ENCODE peak calls at places on chromosomes 12 and 14, in four cellular contexts. T is lower leg skin, O is uterus, F is brain microvascular endothelial cell. H is an unnamed sample.

GRCh38 chr12:46260153-46260912 is 8.5 kb downstream of the SLC38A1 start:
- DNase-seq in T (no peak), O (no peak), F (no peak), H (no peak)

GRCh38 chr12:127785535-127785934 is 481.4 kb upstream of the TMEM132C start:
- DNase-seq in T (no peak), O (no peak), F (peak; percentile 61), H (peak; percentile 2)

GRCh38 chr14:33851366-33851765 is 99.5 kb downstream of the EGLN3 start:
- DNase-seq in T (no peak), O (no peak), F (no peak), H (no peak)

GRCh38 chr14:100188392-100189030 is 29.1 kb upstream of the DEGS2 start:
- DNase-seq in T (no peak), O (no peak), F (no peak), H (no peak)

GRCh38 chr12:131217024-131217586 is 263.4 kb downstream of the ADGRD1 start:
- DNase-seq in T (no peak), O (no peak), F (no peak), H (no peak)

GRCh38 chr12:6826734-6827436 is 1.3 kb upstream of the P3H3 start:
- DNase-seq in T (peak; percentile 85), O (no peak), F (no peak), H (no peak)

GRCh38 chr12:115440438-115440837 is 756.5 kb upstream of the TBX3 start:
- DNase-seq in T (no peak), O (peak; percentile 24), F (peak; percentile 59), H (peak; percentile 75)

GRCh38 chr14:55404170-55404569 is 7.5 kb downstream of the ATG14 start:
- DNase-seq in T (no peak), O (no peak), F (no peak), H (peak; percentile 54)

GRCh38 chr12:46209165-46209564 is 59.7 kb downstream of the SLC38A1 start:
- DNase-seq in T (no peak), O (no peak), F (no peak), H (peak; percentile 54)

GRCh38 chr14:91126761-91127160 is 12.9 kb downstream of the DGLUCY start:
- DNase-seq in T (no peak), O (no peak), F (no peak), H (no peak)

GRCh38 chr12:43969882-43970281 is 134.0 kb downstream of the TMEM117 start:
- DNase-seq in T (no peak), O (no peak), F (peak; percentile 58), H (peak; percentile 47)

GRCh38 chr12:109232731-109233130 is 76.4 kb downstream of the FOXN4 start:
- DNase-seq in T (no peak), O (no peak), F (no peak), H (no peak)

GRCh38 chr12:114400925-114401324 is 5.0 kb downstream of the TBX5 start:
- DNase-seq in T (peak; percentile 89), O (no peak), F (no peak), H (peak; percentile 90)

GRCh38 chr12:17296882-17297281 is 690.9 kb upstream of the LMO3 start:
- DNase-seq in T (no peak), O (no peak), F (no peak), H (no peak)

GRCh38 chr12:93287152-93287551 is 90.6 kb upstream of the NUDT4 start:
- DNase-seq in T (no peak), O (no peak), F (no peak), H (no peak)

GRCh38 chr14:72745546-72745945 is 148.4 kb downstream of the DPF3 start:
- DNase-seq in T (no peak), O (no peak), F (peak; percentile 80), H (peak; percentile 85)

GRCh38 chr12:107092669-107093546 is 441 bp downstream of the CRY1 start:
- DNase-seq in T (peak; percentile 92), O (peak; percentile 47), F (peak; percentile 32), H (no peak)

GRCh38 chr12:44285321-44285720 is 449.4 kb downstream of the TMEM117 start:
- DNase-seq in T (no peak), O (no peak), F (no peak), H (peak; percentile 10)

GRCh38 chr12:65603428-65604351 is 220.6 kb upstream of the HMGA2 start:
- DNase-seq in T (no peak), O (peak; percentile 17), F (peak; percentile 87), H (peak; percentile 89)
- H3K4me3 ChIP-seq in T (no peak overlapping the region), O (no peak overlapping the region), F (peak overlapping the region; percentile 66), H (peak overlapping the region; percentile 53)

GRCh38 chr12:124567035-124567672 is at the start of gene NCOR2:
- DNase-seq in T (no peak), O (no peak), F (no peak), H (peak; percentile 40)

GRCh38 chr12:124568431-124569374 is 1.3 kb upstream of the NCOR2 start:
- DNase-seq in T (peak; percentile 93), O (peak; percentile 83), F (peak; percentile 84), H (peak; percentile 91)

GRCh38 chr12:124569375-124570148 is 2.1 kb upstream of the NCOR2 start:
- DNase-seq in T (no peak), O (no peak), F (no peak), H (no peak)

GRCh38 chr12:124566181-124567034 is 1.0 kb downstream of the NCOR2 start:
- DNase-seq in T (peak; percentile 98), O (peak; percentile 89), F (peak; percentile 70), H (peak; percentile 90)

GRCh38 chr12:124567673-124568373 is 411 bp upstream of the NCOR2 start:
- DNase-seq in T (peak; percentile 98), O (peak; percentile 94), F (peak; percentile 74), H (peak; percentile 97)
- TF ChIP-seq CTCF in T (no peak), O (no peak), F (peak; percentile 24), H (no peak)

DNA sequence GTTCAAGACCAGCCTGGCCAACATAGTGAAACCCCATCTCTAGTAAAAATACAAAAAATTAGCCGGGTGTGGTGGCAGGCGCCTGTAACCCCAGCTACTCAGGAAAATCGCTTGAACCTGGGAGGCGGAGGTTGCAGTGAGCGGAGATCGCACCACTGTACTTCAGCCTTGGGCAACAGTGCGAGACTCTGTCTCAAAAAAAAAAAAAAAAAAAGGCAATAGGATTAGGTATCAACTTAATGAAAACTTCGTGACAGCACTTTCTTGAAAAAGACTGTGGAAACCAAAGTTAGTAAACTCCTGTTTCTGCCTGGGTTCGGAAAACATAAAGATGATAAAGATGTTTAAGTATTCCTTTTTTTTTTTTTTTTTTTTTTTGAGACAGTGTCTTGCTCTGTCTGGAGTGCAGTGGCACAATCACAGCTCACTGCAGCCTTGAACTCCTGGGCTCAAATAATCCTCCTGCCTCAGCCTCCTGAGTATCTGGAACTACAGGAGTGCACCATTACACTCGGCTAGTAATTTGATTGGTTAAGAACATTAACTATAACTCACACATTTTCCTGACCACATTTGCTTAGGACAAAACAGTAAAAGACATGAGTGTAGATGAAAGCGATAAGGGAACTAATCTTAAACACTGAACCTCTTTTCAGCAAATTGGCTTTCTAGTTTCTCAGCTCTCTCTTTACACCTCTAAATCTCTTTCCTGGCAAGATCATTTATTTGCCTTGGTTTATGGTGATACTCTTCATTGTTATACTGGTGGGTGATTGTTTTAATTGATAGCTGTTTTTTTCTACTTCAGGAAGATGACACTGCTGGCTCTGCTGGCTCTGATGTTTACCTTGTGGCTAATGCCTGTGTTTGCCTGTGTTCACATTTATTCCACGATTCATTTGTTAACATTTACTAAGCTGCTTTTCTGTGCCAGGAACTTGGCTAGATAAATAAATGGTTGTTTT is 15.8 kb downstream of the HIF1A start:
- DNase-seq in T (no peak), O (no peak), F (no peak), H (no peak)
- H3K4me3 ChIP-seq in T (no peak overlapping the region), O (no peak overlapping the region), F (peak overlapping the region; percentile 36), H (no peak overlapping the region)

GRCh38 chr14:22387776-22388241 is 201.2 kb downstream of the DAD1 start:
- DNase-seq in T (no peak), O (no peak), F (no peak), H (no peak)
- TF ChIP-seq CTCF in T (no peak), O (no peak), F (no peak), H (no peak)

DNA sequence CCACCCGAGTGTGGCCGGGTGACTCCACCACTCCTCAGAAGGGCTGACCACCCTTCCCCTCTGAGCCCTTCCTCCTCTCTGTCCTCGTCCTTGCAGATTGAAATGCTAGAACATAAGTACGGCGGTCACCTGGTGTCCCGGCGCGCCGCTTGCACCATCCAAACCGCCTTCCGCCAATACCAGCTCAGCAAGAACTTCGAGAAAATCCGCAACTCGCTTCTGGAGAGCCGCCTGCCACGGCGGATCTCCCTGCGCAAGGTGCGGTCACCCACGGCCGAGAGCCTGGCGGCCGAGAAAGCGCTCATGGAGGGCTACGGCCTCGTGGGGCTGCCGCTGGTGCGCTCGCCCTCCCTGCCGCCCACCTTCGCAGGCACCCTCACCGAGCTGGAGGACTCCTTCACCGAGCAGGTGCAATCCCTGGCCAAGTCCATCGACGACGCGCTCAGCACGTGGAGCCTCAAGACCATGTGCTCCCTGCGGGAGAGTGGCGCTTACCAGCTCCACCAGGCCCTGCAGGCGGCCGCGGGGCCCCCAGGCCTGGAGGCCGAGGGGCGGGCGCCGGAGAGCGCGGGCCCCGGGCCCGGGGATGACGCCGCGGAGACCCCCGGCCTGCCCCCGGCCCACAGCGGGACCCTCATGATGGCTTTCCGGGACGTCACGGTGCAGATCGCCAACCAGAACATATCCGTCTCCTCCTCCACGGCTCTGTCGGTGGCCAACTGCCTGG is 71.8 kb downstream of the IQSEC3 start:
- DNase-seq in T (no peak), O (no peak), F (no peak), H (no peak)
- H3K4me3 ChIP-seq in T (no peak overlapping the region), O (peak overlapping the region; percentile 33), F (no peak overlapping the region), H (no peak overlapping the region)